ENCODE peak calls at places on chromosomes 12 and 14, in six cellular contexts. C is PC-3, T is IMR-90, R is SK-N-SH, G is mammary epithelial cell, Z is keratinocyte. U is an unnamed sample. For H3K36me3, the result is how much of the 10 kb centered on the place peaks cover.

GRCh38 chr14:65849558-65849957 is 437.0 kb downstream of the FUT8 start:
- DNase-seq in C (no peak), G (no peak), T (no peak), Z (no peak), R (no peak), U (no peak)

GRCh38 chr12:47885566-47885965 is 19.2 kb downstream of the VDR start:
- DNase-seq in T (no peak), R (no peak), G (no peak), Z (no peak), C (no peak), U (no peak)

GRCh38 chr12:97047361-97047760 is 140.3 kb downstream of the NEDD1 start:
- DNase-seq in G (no peak), C (no peak), R (no peak), T (no peak), Z (no peak), U (no peak)

GRCh38 chr12:19915392-19916192 is 452.7 kb upstream of the PDE3A start:
- DNase-seq in C (peak), R (peak), G (no peak), Z (no peak), T (peak), U (no peak)

GRCh38 chr12:130815028-130815741 is 23.9 kb downstream of the STX2 start:
- DNase-seq in G (no peak), T (no peak), R (no peak), Z (no peak), C (no peak), U (no peak)

GRCh38 chr12:118126119-118126757 is 9.7 kb upstream of the PEBP1 start:
- DNase-seq in C (no peak), T (no peak), Z (no peak), G (no peak), R (no peak), U (no peak)

GRCh38 chr12:82182601-82183000 is 175.6 kb downstream of the CCDC59 start:
- DNase-seq in G (peak), R (no peak), T (no peak), Z (no peak), C (peak), U (no peak)

GRCh38 chr12:66063976-66064375 is 66.6 kb downstream of the LLPH start:
- DNase-seq in R (no peak), G (no peak), Z (no peak), T (no peak), C (no peak), U (peak)

GRCh38 chr12:123897221-123897620 is 75.4 kb downstream of the CCDC92 start:
- DNase-seq in Z (no peak), G (peak), R (no peak), T (peak), C (peak), U (no peak)

GRCh38 chr14:53356361-53357150 is 203.4 kb upstream of the DDHD1 start:
- DNase-seq in R (no peak), G (peak), Z (no peak), C (no peak), T (peak), U (no peak)

GRCh38 chr12:111598637-111599458 is at the start of gene ATXN2:
- DNase-seq in T (no peak), C (peak), G (no peak), Z (no peak), R (peak), U (peak)

GRCh38 chr14:90608925-90609324 is 207.3 kb downstream of the TTC7B start:
- DNase-seq in C (no peak), G (no peak), T (no peak), R (no peak), Z (no peak), U (no peak)

GRCh38 chr12:7989827-7990491 is 42.6 kb upstream of the FOXJ2 start:
- DNase-seq in T (peak), C (no peak), R (no peak), Z (no peak), G (no peak), U (no peak)

GRCh38 chr14:73467377-73467776 is 9.0 kb upstream of the NUMB start:
- DNase-seq in T (peak), C (no peak), Z (no peak), G (no peak), R (no peak), U (no peak)

GRCh38 chr12:64171715-64172114 is 50.4 kb downstream of the KICS2 start:
- DNase-seq in Z (peak), C (peak), R (no peak), G (peak), T (peak), U (no peak)

GRCh38 chr12:110744697-110745264 is 2.1 kb upstream of the PPP1CC start:
- DNase-seq in C (peak), G (peak), R (peak), Z (peak), T (no peak), U (no peak)

GRCh38 chr14:76929927-76930326 is 98.6 kb downstream of the IRF2BPL start:
- DNase-seq in R (no peak), C (no peak), Z (no peak), T (no peak), G (peak), U (peak)

GRCh38 chr12:15600223-15600935 is 188.8 kb downstream of the EPS8 start:
- DNase-seq in R (no peak), C (peak), G (no peak), Z (no peak), T (no peak), U (no peak)

GRCh38 chr14:55780156-55780946 is 200.3 kb downstream of the KTN1 start:
- DNase-seq in T (peak), C (peak), R (no peak), Z (no peak), G (peak), U (no peak)

GRCh38 chr12:124695861-124696260 is 128.4 kb upstream of the NCOR2 start:
- DNase-seq in T (peak), C (peak), Z (no peak), G (peak), R (no peak), U (peak)

GRCh38 chr14:61252354-61253063 is 28.6 kb downstream of the TMEM30B start:
- DNase-seq in G (peak), C (peak), Z (peak), T (peak), R (peak), U (peak)

GRCh38 chr14:35254736-35255135 is 37.4 kb upstream of the PSMA6 start:
- DNase-seq in R (no peak), C (no peak), G (peak), Z (no peak), T (no peak), U (no peak)

GRCh38 chr14:89911018-89911919 is 43.3 kb downstream of the EFCAB11 start:
- DNase-seq in G (no peak), T (peak), Z (no peak), R (no peak), C (peak), U (no peak)

GRCh38 chr12:2375871-2376270 is 323.1 kb downstream of the CACNA1C start:
- DNase-seq in Z (no peak), T (no peak), C (no peak), G (no peak), R (no peak), U (no peak)

GRCh38 chr12:92439397-92439779 is 263.4 kb upstream of the PLEKHG7 start:
- DNase-seq in Z (no peak), T (peak), G (peak), R (no peak), C (peak), U (peak)

GRCh38 chr12:12282761-12283160 is 15.9 kb upstream of the LRP6 start:
- DNase-seq in R (no peak), Z (no peak), C (peak), G (peak), T (peak), U (no peak)

GRCh38 chr12:6694701-6695100 is 5.5 kb upstream of the ZNF384 start:
- DNase-seq in G (no peak), R (no peak), Z (no peak), C (no peak), T (no peak), U (no peak)

GRCh38 chr14:94770251-94770749 is 387 bp upstream of the GSC start:
- DNase-seq in C (no peak), Z (no peak), G (no peak), T (peak), R (no peak), U (no peak)

GRCh38 chr14:34088918-34089317 is 138.0 kb upstream of the EGLN3 start:
- DNase-seq in Z (no peak), C (no peak), G (no peak), R (no peak), T (no peak), U (no peak)

GRCh38 chr14:52267501-52268190 is at the start of gene PTGDR:
- DNase-seq in T (no peak), C (no peak), Z (no peak), G (peak), R (peak), U (peak)

GRCh38 chr12:89151536-89151935 is 200.8 kb downstream of the DUSP6 start:
- DNase-seq in T (no peak), G (no peak), Z (no peak), R (no peak), C (no peak), U (no peak)

GRCh38 chr12:122537021-122537420 is 10.0 kb downstream of the KNTC1 start:
- DNase-seq in T (no peak), G (no peak), Z (no peak), C (no peak), R (no peak), U (no peak)

GRCh38 chr12:39235990-39236767 is 206.7 kb downstream of the KIF21A start:
- DNase-seq in R (no peak), G (peak), Z (no peak), C (peak), T (no peak), U (no peak)

GRCh38 chr14:21455592-21455911 is 371 bp downstream of the CHD8 start:
- DNase-seq in C (peak), G (peak), R (no peak), Z (no peak), T (no peak), U (peak)

GRCh38 chr14:95533391-95533821 is 1.4 kb upstream of the GLRX5 start:
- DNase-seq in T (peak), Z (no peak), R (peak), C (peak), G (no peak), U (peak)

GRCh38 chr12:12898911-12899511 is 7.6 kb downstream of the GPRC5A start:
- DNase-seq in C (no peak), R (no peak), G (no peak), T (no peak), Z (no peak), U (no peak)

GRCh38 chr12:54389536-54390175 is 5.1 kb upstream of the ZNF385A start:
- DNase-seq in G (no peak), C (no peak), T (no peak), R (no peak), Z (no peak), U (peak)
- H2AFZ ChIP-seq in G (no peak), C (no peak), T (peak), R (no peak), Z (no peak), U (no peak)

GRCh38 chr12:55760663-55761062 is 17.7 kb downstream of the GDF11 start:
- DNase-seq in Z (no peak), G (no peak), T (no peak), R (no peak), C (no peak), U (no peak)
- H3K36me3 ChIP-seq in Z (under half), G (under half), T (under half), R (under half), C (under half), U (half or more)

GRCh38 chr12:32679091-32679909 is at the start of gene DNM1L:
- DNase-seq in C (peak), T (peak), Z (peak), G (peak), R (peak), U (peak)
- TF ChIP-seq CTCF in C (no peak), T (no peak), Z (no peak), G (peak), R (no peak), U (no peak)

DNA sequence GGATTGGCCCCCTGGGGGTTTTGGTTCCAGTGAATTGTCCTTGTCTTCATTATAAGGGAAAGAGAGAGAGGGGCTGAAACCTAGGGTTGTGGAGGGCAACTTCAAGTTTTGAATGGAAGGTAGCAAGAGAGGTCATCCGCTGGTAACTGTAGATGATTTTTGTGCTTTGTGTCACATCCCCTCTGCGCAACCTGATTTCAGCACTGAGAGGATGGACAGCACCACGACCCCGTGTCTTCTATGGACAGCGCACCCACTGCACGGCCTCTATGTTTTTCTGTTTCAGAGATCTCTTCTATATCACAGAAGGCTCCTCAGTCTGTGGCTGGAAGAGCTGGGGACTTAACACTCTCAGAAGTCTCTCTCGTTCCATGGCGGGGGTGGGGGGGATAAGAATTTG is 127.0 kb upstream of the RPH3A start:
- DNase-seq in Z (no peak), T (no peak), G (no peak), C (peak), R (no peak), U (no peak)
- H2AFZ ChIP-seq in Z (no peak), T (no peak), G (no peak), C (no peak), R (no peak), U (no peak)

GRCh38 chr14:102982852-102983470 is 60.5 kb downstream of the AMN start:
- DNase-seq in G (no peak), Z (no peak), R (no peak), T (no peak), C (no peak), U (peak)
- H3K36me3 ChIP-seq in G (under half), Z (under half), R (under half), T (half or more), C (under half), U (half or more)

GRCh38 chr14:67571275-67571990 is 28.6 kb downstream of the PIGH start:
- DNase-seq in G (peak), T (peak), Z (no peak), R (peak), C (peak), U (peak)
- TF ChIP-seq CTCF in G (peak), T (peak), Z (peak), R (peak), C (peak), U (peak)

U was measured in osteoblast.